ENCODE peak calls at places on chromosomes 16 and 17, in ten cellular contexts. J, C, U, V, D, S, K, M, G and N are unnamed samples.

GRCh38 chr17:45050680-45051059 is 762 bp downstream of the DCAKD start:
- DNase-seq in M (no peak), V (no peak), C (no peak), G (peak), U (no peak), D (no peak), K (no peak), J (no peak), S (no peak), N (peak)

GRCh38 chr17:796609-797008 is 14.5 kb downstream of the MRM3 start:
- DNase-seq in C (no peak), U (no peak), V (no peak), K (no peak), S (no peak), D (no peak), M (no peak), J (no peak), G (no peak), N (no peak)

GRCh38 chr16:11914759-11915643 is 755 bp downstream of the GSPT1 start:
- DNase-seq in S (peak), G (peak), D (peak), K (peak), C (peak), M (peak), U (peak), V (no peak), J (no peak), N (peak)

GRCh38 chr17:76612465-76612864 is 26.8 kb upstream of the ST6GALNAC2 start:
- DNase-seq in K (no peak), S (no peak), D (no peak), J (no peak), U (no peak), C (no peak), V (no peak), G (no peak), M (no peak), N (no peak)

GRCh38 chr17:46742539-46743270 is 75.8 kb downstream of the WNT3 start:
- DNase-seq in C (peak), M (no peak), S (peak), J (peak), U (no peak), D (no peak), V (no peak), G (no peak), K (no peak), N (no peak)

GRCh38 chr17:79306688-79307323 is 232.2 kb downstream of the ENGASE start:
- DNase-seq in D (no peak), J (no peak), S (no peak), C (peak), U (no peak), K (no peak), V (no peak), G (no peak), M (no peak), N (no peak)

GRCh38 chr17:1647802-1648581 is 1.7 kb downstream of the RILP start:
- DNase-seq in C (peak), S (no peak), J (no peak), D (no peak), G (no peak), V (no peak), K (no peak), M (no peak), U (no peak), N (no peak)

GRCh38 chr17:29045026-29045425 is 2.1 kb downstream of the PIPOX start:
- DNase-seq in S (no peak), M (no peak), J (no peak), K (no peak), D (no peak), G (no peak), U (no peak), C (no peak), V (no peak), N (no peak)

GRCh38 chr16:3175157-3176153 is 12.5 kb upstream of the OR1F1 start:
- DNase-seq in D (no peak), C (peak), V (no peak), J (no peak), U (no peak), G (no peak), K (no peak), S (peak), M (no peak), N (no peak)

GRCh38 chr16:85548375-85548774 is 64.7 kb upstream of the GSE1 start:
- DNase-seq in S (no peak), G (no peak), J (no peak), V (no peak), M (no peak), U (no peak), D (no peak), K (no peak), C (no peak), N (no peak)

GRCh38 chr16:53121666-53122065 is 66.9 kb downstream of the CHD9 start:
- DNase-seq in J (no peak), S (no peak), K (no peak), M (no peak), V (no peak), G (no peak), U (no peak), D (no peak), C (no peak), N (no peak)